ENCODE peak calls at places on chromosomes 4 and X, in five cellular contexts. One of them, this sample, is unnamed.

GRCh38 chr4:19521151-19521550 is 730.6 kb upstream of the SLIT2 start:
- DNase-seq in effector CD4-positive, alpha-beta T cell: no peak
- DNase-seq in SK-MEL-5: no peak
- DNase-seq in coronary artery: no peak
- DNase-seq in stimulated activated CD4-positive, alpha-beta T cell treated with anti-CD3 and anti-CD28 coated beads, Interleukin-2, amount 100 ng/mL, for 24 hours: no peak
- DNase-seq in this sample: no peak

GRCh38 chr4:57037982-57038604 is 59.4 kb downstream of the POLR2B start:
- DNase-seq in coronary artery: no peak
- DNase-seq in SK-MEL-5: peak
- DNase-seq in stimulated activated CD4-positive, alpha-beta T cell treated with anti-CD3 and anti-CD28 coated beads, Interleukin-2, amount 100 ng/mL, for 24 hours: peak
- DNase-seq in effector CD4-positive, alpha-beta T cell: no peak
- DNase-seq in this sample: no peak

GRCh38 chr4:72301759-72302158 is 267.3 kb downstream of the ADAMTS3 start:
- DNase-seq in effector CD4-positive, alpha-beta T cell: no peak
- DNase-seq in stimulated activated CD4-positive, alpha-beta T cell treated with anti-CD3 and anti-CD28 coated beads, Interleukin-2, amount 100 ng/mL, for 24 hours: no peak
- DNase-seq in coronary artery: no peak
- DNase-seq in SK-MEL-5: no peak
- DNase-seq in this sample: no peak

GRCh38 chr4:121189811-121190210 is 25.7 kb upstream of the TNIP3 start:
- DNase-seq in stimulated activated CD4-positive, alpha-beta T cell treated with anti-CD3 and anti-CD28 coated beads, Interleukin-2, amount 100 ng/mL, for 24 hours: peak
- DNase-seq in effector CD4-positive, alpha-beta T cell: peak
- DNase-seq in coronary artery: no peak
- DNase-seq in SK-MEL-5: no peak
- DNase-seq in this sample: no peak

GRCh38 chrX:45743906-45744625 is 543.4 kb upstream of the DIPK2B start:
- DNase-seq in effector CD4-positive, alpha-beta T cell: no peak
- DNase-seq in coronary artery: no peak
- DNase-seq in stimulated activated CD4-positive, alpha-beta T cell treated with anti-CD3 and anti-CD28 coated beads, Interleukin-2, amount 100 ng/mL, for 24 hours: no peak
- DNase-seq in SK-MEL-5: no peak
- DNase-seq in this sample: no peak

GRCh38 chrX:40504801-40505605 is 75.8 kb upstream of the ATP6AP2 start:
- DNase-seq in effector CD4-positive, alpha-beta T cell: no peak
- DNase-seq in coronary artery: no peak
- DNase-seq in stimulated activated CD4-positive, alpha-beta T cell treated with anti-CD3 and anti-CD28 coated beads, Interleukin-2, amount 100 ng/mL, for 24 hours: no peak
- DNase-seq in SK-MEL-5: peak
- DNase-seq in this sample: no peak

GRCh38 chr4:146975535-146975934 is 29.9 kb upstream of the TTC29 start:
- DNase-seq in coronary artery: no peak
- DNase-seq in SK-MEL-5: no peak
- DNase-seq in stimulated activated CD4-positive, alpha-beta T cell treated with anti-CD3 and anti-CD28 coated beads, Interleukin-2, amount 100 ng/mL, for 24 hours: no peak
- DNase-seq in effector CD4-positive, alpha-beta T cell: no peak
- DNase-seq in this sample: no peak

GRCh38 chr4:89491731-89492235 is 184.2 kb upstream of the GPRIN3 start:
- DNase-seq in coronary artery: no peak
- DNase-seq in effector CD4-positive, alpha-beta T cell: no peak
- DNase-seq in stimulated activated CD4-positive, alpha-beta T cell treated with anti-CD3 and anti-CD28 coated beads, Interleukin-2, amount 100 ng/mL, for 24 hours: no peak
- DNase-seq in SK-MEL-5: peak
- DNase-seq in this sample: no peak

GRCh38 chrX:56800801-56801200 is 71.8 kb downstream of the NBDY start:
- DNase-seq in coronary artery: peak
- DNase-seq in SK-MEL-5: no peak
- DNase-seq in effector CD4-positive, alpha-beta T cell: peak
- DNase-seq in stimulated activated CD4-positive, alpha-beta T cell treated with anti-CD3 and anti-CD28 coated beads, Interleukin-2, amount 100 ng/mL, for 24 hours: peak
- DNase-seq in this sample: peak

GRCh38 chr4:7367894-7368293 is 66.8 kb downstream of the PSAPL1 start:
- DNase-seq in effector CD4-positive, alpha-beta T cell: no peak
- DNase-seq in coronary artery: no peak
- DNase-seq in SK-MEL-5: no peak
- DNase-seq in stimulated activated CD4-positive, alpha-beta T cell treated with anti-CD3 and anti-CD28 coated beads, Interleukin-2, amount 100 ng/mL, for 24 hours: no peak
- DNase-seq in this sample: no peak

GRCh38 chrX:111490683-111491082 is 20.8 kb upstream of the SERTM2 start:
- DNase-seq in effector CD4-positive, alpha-beta T cell: no peak
- DNase-seq in coronary artery: no peak
- DNase-seq in stimulated activated CD4-positive, alpha-beta T cell treated with anti-CD3 and anti-CD28 coated beads, Interleukin-2, amount 100 ng/mL, for 24 hours: no peak
- DNase-seq in SK-MEL-5: no peak
- DNase-seq in this sample: no peak

GRCh38 chr4:172830295-172830764 is 338.3 kb upstream of the GALNT7 start:
- DNase-seq in effector CD4-positive, alpha-beta T cell: no peak
- DNase-seq in stimulated activated CD4-positive, alpha-beta T cell treated with anti-CD3 and anti-CD28 coated beads, Interleukin-2, amount 100 ng/mL, for 24 hours: no peak
- DNase-seq in SK-MEL-5: peak
- DNase-seq in coronary artery: no peak
- DNase-seq in this sample: no peak

GRCh38 chrX:21509912-21510311 is 135.7 kb downstream of the CNKSR2 start:
- DNase-seq in effector CD4-positive, alpha-beta T cell: no peak
- DNase-seq in stimulated activated CD4-positive, alpha-beta T cell treated with anti-CD3 and anti-CD28 coated beads, Interleukin-2, amount 100 ng/mL, for 24 hours: no peak
- DNase-seq in SK-MEL-5: no peak
- DNase-seq in coronary artery: no peak
- DNase-seq in this sample: no peak